ENCODE peak calls at places on chromosomes 13 and 19, in eight cellular contexts. R is GM12878, M is IMR-90, W is PC-9, J is astrocyte, K is thoracic aorta, S is heart right ventricle, V is neural progenitor cell. I is an unnamed sample.

GRCh38 chr13:92346046-92346445 is 880.6 kb upstream of the GPC6 start:
- DNase-seq in K (no peak), W (no peak), J (no peak), V (peak; percentile 17), S (no peak), M (no peak), R (no peak), I (no peak)

GRCh38 chr19:41304706-41305483 is 5.1 kb upstream of the CCDC97 start:
- DNase-seq in M (no peak), R (no peak), V (no peak), K (no peak), W (no peak), S (no peak), J (no peak), I (no peak)

GRCh38 chr19:18386543-18387251 is 739 bp downstream of the GDF15 start:
- DNase-seq in S (no peak), K (no peak), W (no peak), R (no peak), V (no peak), M (peak; percentile 46), J (no peak), I (no peak)

GRCh38 chr19:15464394-15465385 is at the start of gene RASAL3:
- DNase-seq in J (no peak), S (no peak), R (peak; percentile 51), M (no peak), V (no peak), K (no peak), W (no peak), I (peak; percentile 89)

GRCh38 chr19:55368701-55369563 is 1.3 kb downstream of the IL11 start:
- DNase-seq in J (peak; percentile 34), M (peak; percentile 49), V (peak; percentile 63), K (no peak), W (peak; percentile 78), S (no peak), R (no peak), I (no peak)

GRCh38 chr13:24306632-24307031 is 2.7 kb upstream of the C1QTNF9 start:
- DNase-seq in R (no peak), K (no peak), M (peak; percentile 73), W (no peak), V (no peak), S (no peak), J (peak; percentile 46), I (no peak)

GRCh38 chr19:23378948-23379347 is 16.3 kb downstream of the ZNF91 start:
- DNase-seq in S (no peak), R (no peak), J (no peak), W (no peak), M (no peak), K (no peak), V (no peak), I (no peak)

GRCh38 chr19:55549500-55550320 is 4.4 kb upstream of the SBK3 start:
- DNase-seq in K (no peak), W (peak; percentile 89), J (peak; percentile 93), R (no peak), M (peak; percentile 93), S (no peak), V (peak; percentile 88), I (no peak)

GRCh38 chr19:28292822-28293500 is 920.0 kb downstream of the UQCRFS1 start:
- DNase-seq in J (no peak), W (no peak), M (no peak), S (no peak), K (no peak), V (no peak), R (no peak), I (no peak)

GRCh38 chr13:106498571-106498970 is 36.9 kb downstream of the EFNB2 start:
- DNase-seq in K (no peak), R (no peak), W (no peak), J (no peak), V (no peak), S (no peak), M (no peak), I (no peak)
- H3K27ac ChIP-seq in K (peak overlapping the region; percentile 71), R (no peak overlapping the region), W (no peak overlapping the region), J (peak overlapping the region; percentile 34), V (peak overlapping the region; percentile 42), S (no peak overlapping the region), M (no peak overlapping the region), I (no peak overlapping the region)

GRCh38 chr13:110907951-110908898 is 6.6 kb downstream of the ANKRD10 start:
- DNase-seq in K (no peak), W (peak; percentile 82), V (no peak), M (peak; percentile 72), S (no peak), R (no peak), J (peak; percentile 82), I (no peak)
- H3K4me3 ChIP-seq in K (no peak overlapping the region), W (no peak overlapping the region), V (no peak overlapping the region), M (no peak overlapping the region), S (no peak overlapping the region), R (peak overlapping the region; percentile 20), J (no peak overlapping the region), I (no peak overlapping the region)

GRCh38 chr19:1861599-1862031 is 1.8 kb downstream of the KLF16 start:
- DNase-seq in J (no peak), M (no peak), S (no peak), V (no peak), W (no peak), K (no peak), R (no peak), I (no peak)

GRCh38 chr19:1859319-1859718 is 4.1 kb downstream of the KLF16 start:
- DNase-seq in M (no peak), J (no peak), S (no peak), W (no peak), V (peak; percentile 75), R (no peak), K (no peak), I (no peak)

GRCh38 chr19:1860821-1861598 is 2.4 kb downstream of the KLF16 start:
- DNase-seq in K (no peak), J (no peak), S (no peak), W (no peak), V (no peak), M (no peak), R (no peak), I (peak; percentile 44)

GRCh38 chr19:1858412-1859081 is 4.8 kb downstream of the KLF16 start:
- DNase-seq in K (no peak), J (no peak), R (no peak), S (no peak), W (no peak), M (no peak), V (no peak), I (no peak)

DNA sequence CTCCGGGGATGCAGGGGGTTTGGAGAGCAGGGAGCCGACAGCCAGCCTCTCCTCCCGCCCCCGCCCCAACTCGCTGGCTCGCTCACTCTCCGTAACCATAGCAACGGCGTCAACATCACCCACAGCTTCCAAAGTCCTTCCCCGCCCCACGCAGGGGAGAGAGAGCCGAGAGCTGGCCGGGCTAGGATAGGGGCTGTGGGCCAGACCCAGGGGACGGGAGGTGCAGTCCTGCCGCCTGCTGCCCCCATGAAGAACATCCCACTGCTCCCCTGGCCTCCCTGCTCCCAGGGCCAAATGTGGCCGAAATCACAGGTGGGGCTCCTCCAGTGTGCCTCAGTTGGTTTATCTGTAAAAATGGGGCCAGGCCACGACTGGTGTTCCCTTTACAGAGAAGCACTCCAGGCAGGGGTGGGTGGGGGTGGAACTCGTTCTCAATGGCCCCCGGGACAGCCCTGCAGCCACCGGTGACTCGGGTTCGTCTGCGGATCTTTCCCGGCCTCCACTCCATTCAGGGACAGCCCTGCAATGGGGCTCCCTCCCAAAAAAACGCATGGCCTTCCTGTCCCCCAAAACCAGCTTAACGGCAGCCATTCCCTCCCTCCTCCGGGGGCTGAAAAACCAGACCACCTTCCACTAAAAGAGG is 3.1 kb downstream of the KLF16 start:
- DNase-seq in J (peak; percentile 63), R (no peak), W (peak; percentile 36), K (no peak), V (peak; percentile 86), M (peak; percentile 81), S (peak; percentile 79), I (peak; percentile 63)
- H3K4me1 ChIP-seq in J (peaks cover 53% of the 10 kb centered on the region), R (peaks cover 7% of the 10 kb centered on the region), W (peaks cover 17% of the 10 kb centered on the region), K (peaks cover 67% of the 10 kb centered on the region), V (peaks cover 63% of the 10 kb centered on the region), M (peaks cover 49% of the 10 kb centered on the region), S (peaks cover 64% of the 10 kb centered on the region), I (peaks cover 45% of the 10 kb centered on the region)

DNA sequence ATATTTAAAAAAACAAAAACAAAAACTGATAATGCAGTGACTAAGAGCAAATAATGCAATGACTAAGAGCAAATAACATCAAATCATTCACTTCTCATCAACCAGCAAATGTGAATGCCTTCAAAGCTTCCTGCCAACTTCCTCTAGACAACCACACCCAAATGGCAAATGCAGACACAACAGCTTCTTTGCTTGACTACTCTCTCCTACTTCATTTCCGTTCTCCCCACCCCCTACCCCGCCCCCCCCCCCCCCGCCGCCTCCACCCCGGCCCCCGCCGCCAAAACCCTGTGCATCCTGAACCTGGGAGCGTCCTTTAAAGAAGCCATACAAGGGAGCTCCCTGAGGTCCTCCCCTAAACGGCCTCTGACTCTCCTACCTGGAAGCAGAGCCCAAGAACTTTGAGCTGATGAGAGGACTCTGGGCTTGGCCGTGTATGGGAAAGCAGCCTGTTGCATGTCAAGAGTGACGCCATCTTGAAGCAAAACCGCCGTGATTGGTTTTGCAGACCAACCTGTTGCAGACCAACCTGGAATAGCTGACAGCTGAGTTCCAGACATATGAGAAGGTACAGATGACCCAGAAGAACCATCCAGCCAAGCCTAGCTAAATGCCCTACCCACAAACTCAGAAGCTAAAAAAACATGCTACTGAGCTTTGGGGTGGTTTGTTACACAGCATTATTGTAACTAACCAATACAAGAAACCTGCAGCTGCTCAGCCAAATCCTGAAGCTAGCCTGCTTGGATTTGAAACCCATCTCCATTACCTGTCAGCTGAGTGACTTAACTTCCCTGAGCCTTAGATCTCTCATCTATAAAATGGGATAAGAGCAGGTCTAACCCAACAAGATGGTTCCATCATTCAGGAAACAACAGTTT is 24.7 kb downstream of the TEX101 start:
- DNase-seq in K (no peak), V (no peak), M (no peak), J (peak; percentile 16), R (no peak), S (peak; percentile 10), W (peak; percentile 35), I (no peak)
- H3K27ac ChIP-seq in K (no peak overlapping the region), V (no peak overlapping the region), M (no peak overlapping the region), J (no peak overlapping the region), R (no peak overlapping the region), S (peak overlapping the region; percentile 78), W (peak overlapping the region; percentile 93), I (peak overlapping the region; percentile 3)

GRCh38 chr13:94427313-94427712 is 52.2 kb downstream of the DCT start:
- DNase-seq in M (no peak), R (no peak), J (no peak), S (no peak), K (no peak), W (no peak), V (no peak), I (no peak)
- H3K4me3 ChIP-seq in M (no peak overlapping the region), R (no peak overlapping the region), J (no peak overlapping the region), S (no peak overlapping the region), K (no peak overlapping the region), W (no peak overlapping the region), V (no peak overlapping the region), I (no peak overlapping the region)

GRCh38 chr13:39451301-39451700 is 151.7 kb downstream of the LHFPL6 start:
- DNase-seq in W (no peak), S (peak; percentile 31), R (no peak), K (no peak), J (peak; percentile 25), V (no peak), M (peak; percentile 16), I (no peak)
- H3K4me1 ChIP-seq in W (no peaks in the 10 kb centered on the region), S (peaks cover 87% of the 10 kb centered on the region), R (no peaks in the 10 kb centered on the region), K (peaks cover 44% of the 10 kb centered on the region), J (no peaks in the 10 kb centered on the region), V (peaks cover 31% of the 10 kb centered on the region), M (peaks cover 4% of the 10 kb centered on the region), I (peaks cover 24% of the 10 kb centered on the region)

I was measured in left lung.